ENCODE peak calls at places on chromosomes 7 and 10, in four cellular contexts. One of them, this sample, is unnamed. For H3K36me3 and H3K4me1, the result is how much of the 10 kb centered on the place peaks cover.

GRCh38 chr7:157474685-157475084 is 137.9 kb downstream of the DNAJB6 start:
- DNase-seq in aorta: peak
- DNase-seq in effector memory CD4-positive, alpha-beta T cell: no peak
- DNase-seq in transverse colon: no peak
- DNase-seq in this sample: no peak

GRCh38 chr10:63313066-63313465 is 152.7 kb downstream of the JMJD1C start:
- DNase-seq in effector memory CD4-positive, alpha-beta T cell: no peak
- DNase-seq in aorta: no peak
- DNase-seq in transverse colon: no peak
- DNase-seq in this sample: no peak

GRCh38 chr10:76150886-76151288 is 719.5 kb downstream of the LRMDA start:
- DNase-seq in aorta: no peak
- DNase-seq in effector memory CD4-positive, alpha-beta T cell: no peak
- DNase-seq in transverse colon: no peak
- DNase-seq in this sample: no peak

GRCh38 chr7:129298268-129298893 is 73.6 kb downstream of the AHCYL2 start:
- DNase-seq in transverse colon: peak
- DNase-seq in aorta: no peak
- DNase-seq in effector memory CD4-positive, alpha-beta T cell: peak
- DNase-seq in this sample: peak

GRCh38 chr7:157669768-157670345 is 333.1 kb downstream of the DNAJB6 start:
- DNase-seq in aorta: no peak
- DNase-seq in transverse colon: no peak
- DNase-seq in effector memory CD4-positive, alpha-beta T cell: no peak
- DNase-seq in this sample: peak

GRCh38 chr7:130071701-130072622 is 1.6 kb downstream of the KLHDC10 start:
- DNase-seq in aorta: no peak
- DNase-seq in transverse colon: peak
- DNase-seq in effector memory CD4-positive, alpha-beta T cell: peak
- DNase-seq in this sample: peak

GRCh38 chr7:99000196-99000903 is 122.0 kb downstream of the TRRAP start:
- DNase-seq in aorta: no peak
- DNase-seq in transverse colon: no peak
- DNase-seq in effector memory CD4-positive, alpha-beta T cell: no peak
- DNase-seq in this sample: no peak

GRCh38 chr10:112510384-112510783 is 63.4 kb downstream of the VTI1A start:
- DNase-seq in transverse colon: no peak
- DNase-seq in aorta: no peak
- DNase-seq in effector memory CD4-positive, alpha-beta T cell: no peak
- DNase-seq in this sample: no peak

GRCh38 chr7:1925349-1925748 is 255.3 kb downstream of the ELFN1 start:
- DNase-seq in effector memory CD4-positive, alpha-beta T cell: no peak
- DNase-seq in transverse colon: no peak
- DNase-seq in aorta: no peak
- DNase-seq in this sample: peak

GRCh38 chr7:85226401-85227085 is 39.7 kb upstream of the SEMA3D start:
- DNase-seq in effector memory CD4-positive, alpha-beta T cell: no peak
- DNase-seq in transverse colon: no peak
- DNase-seq in aorta: no peak
- DNase-seq in this sample: no peak

GRCh38 chr10:31630866-31631567 is 297.6 kb downstream of the ARHGAP12 start:
- DNase-seq in aorta: no peak
- DNase-seq in transverse colon: no peak
- DNase-seq in effector memory CD4-positive, alpha-beta T cell: no peak
- DNase-seq in this sample: no peak

GRCh38 chr10:18523025-18523424 is 128.4 kb downstream of the NSUN6 start:
- DNase-seq in transverse colon: no peak
- DNase-seq in effector memory CD4-positive, alpha-beta T cell: no peak
- DNase-seq in aorta: no peak
- DNase-seq in this sample: peak

GRCh38 chr7:151824285-151824950 is 52.5 kb downstream of the PRKAG2 start:
- DNase-seq in effector memory CD4-positive, alpha-beta T cell: no peak
- DNase-seq in transverse colon: no peak
- DNase-seq in aorta: peak
- DNase-seq in this sample: peak

GRCh38 chr10:70480254-70480861 is 1.8 kb downstream of the PALD1 start:
- DNase-seq in transverse colon: peak
- DNase-seq in effector memory CD4-positive, alpha-beta T cell: no peak
- DNase-seq in aorta: no peak
- DNase-seq in this sample: no peak

GRCh38 chr7:75772081-75773077 is at the start of gene CCL26:
- DNase-seq in effector memory CD4-positive, alpha-beta T cell: no peak
- DNase-seq in aorta: peak
- DNase-seq in transverse colon: peak
- DNase-seq in this sample: peak

GRCh38 chr7:121624922-121625321 is 228.8 kb upstream of the FAM3C start:
- DNase-seq in aorta: peak
- DNase-seq in transverse colon: no peak
- DNase-seq in effector memory CD4-positive, alpha-beta T cell: no peak
- DNase-seq in this sample: peak

GRCh38 chr7:131307627-131308026 is 20.0 kb upstream of the MKLN1 start:
- DNase-seq in aorta: no peak
- DNase-seq in transverse colon: no peak
- DNase-seq in effector memory CD4-positive, alpha-beta T cell: no peak
- DNase-seq in this sample: no peak

GRCh38 chr7:50608196-50608906 is 43.1 kb upstream of the DDC start:
- DNase-seq in aorta: no peak
- DNase-seq in effector memory CD4-positive, alpha-beta T cell: no peak
- DNase-seq in transverse colon: no peak
- DNase-seq in this sample: no peak
- H3K36me3 ChIP-seq in aorta: under half
- H3K36me3 ChIP-seq in effector memory CD4-positive, alpha-beta T cell: under half
- H3K36me3 ChIP-seq in transverse colon: under half
- H3K36me3 ChIP-seq in this sample: under half

GRCh38 chr7:105493928-105494325 is 28.1 kb downstream of the PUS7 start:
- DNase-seq in transverse colon: no peak
- DNase-seq in aorta: no peak
- DNase-seq in effector memory CD4-positive, alpha-beta T cell: no peak
- DNase-seq in this sample: peak
- H3K27ac ChIP-seq in transverse colon: peak
- H3K27ac ChIP-seq in aorta: no peak
- H3K27ac ChIP-seq in effector memory CD4-positive, alpha-beta T cell: no peak
- H3K27ac ChIP-seq in this sample: peak

GRCh38 chr10:80474920-80475319 is 20.8 kb downstream of the TSPAN14 start:
- DNase-seq in effector memory CD4-positive, alpha-beta T cell: no peak
- DNase-seq in aorta: no peak
- DNase-seq in transverse colon: no peak
- DNase-seq in this sample: no peak

GRCh38 chr10:80472234-80473095 is 18.4 kb downstream of the TSPAN14 start:
- DNase-seq in transverse colon: no peak
- DNase-seq in aorta: no peak
- DNase-seq in effector memory CD4-positive, alpha-beta T cell: peak
- DNase-seq in this sample: peak

GRCh38 chr10:80473692-80474596 is 19.8 kb downstream of the TSPAN14 start:
- DNase-seq in transverse colon: no peak
- DNase-seq in aorta: no peak
- DNase-seq in effector memory CD4-positive, alpha-beta T cell: no peak
- DNase-seq in this sample: peak

GRCh38 chr10:80473096-80473657 is 19.1 kb downstream of the TSPAN14 start:
- DNase-seq in effector memory CD4-positive, alpha-beta T cell: no peak
- DNase-seq in aorta: no peak
- DNase-seq in transverse colon: no peak
- DNase-seq in this sample: no peak

GRCh38 chr10:80474597-80474910 is 20.4 kb downstream of the TSPAN14 start:
- DNase-seq in effector memory CD4-positive, alpha-beta T cell: no peak
- DNase-seq in transverse colon: no peak
- DNase-seq in aorta: no peak
- DNase-seq in this sample: no peak
- H3K4me1 ChIP-seq in effector memory CD4-positive, alpha-beta T cell: half or more
- H3K4me1 ChIP-seq in transverse colon: under half
- H3K4me1 ChIP-seq in aorta: under half
- H3K4me1 ChIP-seq in this sample: under half

GRCh38 chr7:48097511-48098231 is 8.6 kb downstream of the UPP1 start:
- DNase-seq in aorta: no peak
- DNase-seq in transverse colon: no peak
- DNase-seq in effector memory CD4-positive, alpha-beta T cell: no peak
- DNase-seq in this sample: no peak
- H3K36me3 ChIP-seq in aorta: under half
- H3K36me3 ChIP-seq in transverse colon: under half
- H3K36me3 ChIP-seq in effector memory CD4-positive, alpha-beta T cell: half or more
- H3K36me3 ChIP-seq in this sample: under half

GRCh38 chr7:136941815-136942214 is 73.4 kb downstream of the CHRM2 start:
- DNase-seq in effector memory CD4-positive, alpha-beta T cell: no peak
- DNase-seq in transverse colon: no peak
- DNase-seq in aorta: no peak
- DNase-seq in this sample: no peak
- H3K27ac ChIP-seq in effector memory CD4-positive, alpha-beta T cell: no peak
- H3K27ac ChIP-seq in transverse colon: no peak
- H3K27ac ChIP-seq in aorta: no peak
- H3K27ac ChIP-seq in this sample: no peak

DNA sequence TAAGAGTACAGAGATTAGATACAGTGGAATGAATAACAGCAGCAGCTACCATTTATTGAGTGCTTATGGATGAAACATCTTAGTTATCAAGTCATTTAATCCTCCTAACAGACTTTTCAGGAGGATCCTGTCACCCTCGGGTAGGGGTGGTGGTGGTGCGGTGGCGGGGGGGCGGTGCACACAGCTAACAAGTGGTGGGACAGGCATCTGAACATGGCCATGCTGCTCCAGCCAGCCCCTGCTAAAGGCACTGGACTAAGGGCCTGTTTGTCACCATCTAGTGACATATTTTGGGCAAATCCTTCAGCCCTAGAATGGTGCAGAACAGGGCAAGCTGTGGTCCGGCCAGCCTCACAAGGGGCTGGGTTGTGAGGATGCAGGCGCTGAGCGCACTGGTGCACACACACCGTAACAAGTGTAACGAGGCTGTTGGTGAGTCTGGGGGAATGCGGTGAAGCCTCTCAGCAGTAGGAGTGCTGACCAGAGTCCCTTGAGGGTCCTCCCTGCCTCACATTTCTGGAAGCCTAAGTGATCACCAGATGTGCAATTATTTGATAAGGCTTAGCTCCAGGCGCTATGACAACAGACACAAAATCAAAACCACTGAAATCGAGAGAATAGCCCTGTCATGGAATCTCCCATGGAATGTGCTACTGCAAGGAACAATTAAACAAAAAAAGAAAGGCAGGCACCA is 102.3 kb downstream of the RNF216 start:
- DNase-seq in effector memory CD4-positive, alpha-beta T cell: no peak
- DNase-seq in transverse colon: no peak
- DNase-seq in aorta: no peak
- DNase-seq in this sample: no peak
- H3K4me1 ChIP-seq in effector memory CD4-positive, alpha-beta T cell: under half
- H3K4me1 ChIP-seq in transverse colon: under half
- H3K4me1 ChIP-seq in aorta: under half
- H3K4me1 ChIP-seq in this sample: under half

DNA sequence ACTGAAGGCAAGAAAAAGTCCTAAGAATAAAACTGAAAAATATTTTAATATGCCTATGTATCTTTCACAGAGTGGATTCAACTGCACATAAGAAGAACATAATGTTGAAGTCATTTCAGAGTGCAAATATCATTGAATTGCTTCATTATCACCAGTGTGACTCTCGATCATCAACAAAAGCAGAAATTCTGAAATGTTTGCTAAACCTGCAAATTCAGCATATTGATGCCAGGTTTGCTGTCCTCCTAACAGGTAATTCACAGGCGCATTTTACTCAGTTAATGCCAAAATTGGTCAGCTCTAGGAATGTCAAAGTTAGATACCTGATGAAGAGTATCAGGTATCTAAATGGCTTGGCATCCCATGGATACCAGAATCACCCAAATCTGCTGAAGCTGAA is 52.0 kb downstream of the GDI2 start:
- DNase-seq in transverse colon: no peak
- DNase-seq in effector memory CD4-positive, alpha-beta T cell: no peak
- DNase-seq in aorta: no peak
- DNase-seq in this sample: no peak
- H3K36me3 ChIP-seq in transverse colon: under half
- H3K36me3 ChIP-seq in effector memory CD4-positive, alpha-beta T cell: half or more
- H3K36me3 ChIP-seq in aorta: under half
- H3K36me3 ChIP-seq in this sample: under half

DNA sequence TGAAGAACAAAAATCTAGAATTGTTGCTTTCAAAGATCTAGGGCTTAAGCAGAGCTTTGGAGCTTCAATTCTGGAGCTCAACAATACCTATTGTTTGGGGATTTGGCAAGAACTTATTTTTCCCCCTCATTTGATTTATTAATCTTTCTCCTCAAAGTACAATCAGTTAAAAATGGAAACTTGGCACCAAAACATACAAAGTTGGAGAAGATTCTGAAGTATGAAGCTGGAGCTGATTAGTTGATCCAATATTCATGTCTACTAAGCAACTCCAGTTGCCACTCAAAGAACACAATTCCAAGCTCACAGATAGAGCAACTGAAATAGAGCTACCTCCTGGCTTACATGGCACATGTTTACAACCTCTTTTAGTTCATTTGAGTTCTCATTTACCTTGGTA is 3.8 kb downstream of the FAM13C start:
- DNase-seq in effector memory CD4-positive, alpha-beta T cell: no peak
- DNase-seq in aorta: no peak
- DNase-seq in transverse colon: no peak
- DNase-seq in this sample: no peak
- H3K27ac ChIP-seq in effector memory CD4-positive, alpha-beta T cell: no peak
- H3K27ac ChIP-seq in aorta: no peak
- H3K27ac ChIP-seq in transverse colon: no peak
- H3K27ac ChIP-seq in this sample: no peak

DNA sequence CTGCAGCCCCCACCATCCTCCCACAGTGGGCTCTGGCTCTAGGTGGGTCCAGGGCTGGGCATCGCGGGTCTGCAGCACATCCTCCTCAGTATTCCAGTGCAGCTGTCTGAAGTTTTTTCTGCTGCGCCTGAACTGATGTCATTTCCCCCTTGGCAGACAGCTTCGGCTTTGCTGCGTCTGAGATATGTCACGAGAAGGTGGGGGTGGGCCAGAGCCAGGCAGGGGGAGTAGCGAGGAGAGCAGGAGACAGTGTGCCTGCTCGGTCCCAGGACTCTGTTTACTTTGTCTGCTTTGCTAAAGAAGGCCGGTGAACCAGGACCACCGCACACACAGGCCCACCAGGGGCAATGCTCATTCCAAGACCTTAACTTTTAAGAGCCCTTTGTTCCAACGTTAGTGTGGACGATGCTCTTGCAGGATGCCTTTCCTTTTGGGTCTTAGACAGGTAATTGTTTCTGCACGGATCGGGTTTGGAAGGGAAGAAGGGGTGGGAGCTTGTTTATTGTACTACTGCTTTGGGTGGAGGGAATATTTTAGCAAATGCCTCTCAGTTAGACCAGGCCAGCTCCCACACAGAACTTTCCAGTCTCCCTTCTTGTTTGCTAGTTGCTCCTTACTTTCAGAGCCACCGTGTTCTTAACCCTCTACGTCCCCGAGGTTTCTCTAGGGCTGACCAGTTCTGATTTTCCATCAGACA is 32.4 kb downstream of the WBP1L start:
- DNase-seq in effector memory CD4-positive, alpha-beta T cell: no peak
- DNase-seq in aorta: peak
- DNase-seq in transverse colon: peak
- DNase-seq in this sample: peak
- H3K4me1 ChIP-seq in effector memory CD4-positive, alpha-beta T cell: under half
- H3K4me1 ChIP-seq in aorta: under half
- H3K4me1 ChIP-seq in transverse colon: under half
- H3K4me1 ChIP-seq in this sample: under half

This sample was measured in fibroblast of lung.